ENCODE peak calls at places on chromosome 4, in seven cellular contexts. L is adipocyte, M is DND-41, X is HCT116, E is endodermal cell, T is lung, P is aorta. H is an unnamed sample.

GRCh38 chr4:31682796-31683195 is 962.6 kb downstream of the PCDH7 start:
- DNase-seq in L (no peak), M (no peak), X (no peak), E (no peak), T (no peak), P (no peak), H (no peak)

GRCh38 chr4:95981591-95981990 is 141.7 kb downstream of the PDHA2 start:
- DNase-seq in L (no peak), M (no peak), X (no peak), E (no peak), T (no peak), P (no peak), H (no peak)

GRCh38 chr4:53706422-53707032 is 115.2 kb upstream of the LNX1 start:
- DNase-seq in L (peak; percentile 89), M (no peak), X (peak; percentile 34), E (peak; percentile 56), T (no peak), P (no peak), H (no peak)

GRCh38 chr4:127219247-127219646 is 413.5 kb upstream of the INTU start:
- DNase-seq in L (peak; percentile 57), M (no peak), X (no peak), E (no peak), T (no peak), P (no peak), H (no peak)

GRCh38 chr4:36111180-36111579 is 133.1 kb downstream of the ARAP2 start:
- DNase-seq in L (no peak), M (no peak), X (no peak), E (no peak), T (no peak), P (no peak), H (no peak)

GRCh38 chr4:1409079-1409805 is 3.0 kb upstream of the NKX1-1 start:
- DNase-seq in L (no peak), M (no peak), X (no peak), E (no peak), T (no peak), P (no peak), H (no peak)

GRCh38 chr4:136400829-136401228 is 1131.5 kb downstream of the PCDH18 start:
- DNase-seq in L (no peak), M (no peak), X (no peak), E (no peak), T (no peak), P (no peak), H (no peak)

GRCh38 chr4:2484993-2485392 is 16.1 kb downstream of the RNF4 start:
- DNase-seq in L (peak; percentile 37), M (no peak), X (no peak), E (peak; percentile 60), T (peak; percentile 73), P (peak; percentile 89), H (peak; percentile 65)

GRCh38 chr4:123102897-123103489 is 180.6 kb upstream of the NUDT6 start:
- DNase-seq in L (peak; percentile 77), M (no peak), X (peak; percentile 19), E (no peak), T (no peak), P (no peak), H (peak; percentile 20)

GRCh38 chr4:14155803-14156202 is 528.3 kb upstream of the BOD1L1 start:
- DNase-seq in L (no peak), M (no peak), X (no peak), E (no peak), T (no peak), P (no peak), H (no peak)

GRCh38 chr4:8015512-8015911 is 75.9 kb upstream of the AFAP1 start:
- DNase-seq in L (peak; percentile 43), M (no peak), X (no peak), E (no peak), T (no peak), P (no peak), H (no peak)

GRCh38 chr4:141081921-141082381 is 51.3 kb downstream of the RNF150 start:
- DNase-seq in L (peak; percentile 62), M (no peak), X (no peak), E (no peak), T (no peak), P (no peak), H (no peak)

GRCh38 chr4:2256781-2257191 is 5.1 kb downstream of the MXD4 start:
- DNase-seq in L (no peak), M (peak; percentile 3), X (no peak), E (peak; percentile 44), T (peak; percentile 35), P (peak; percentile 74), H (no peak)

GRCh38 chr4:76756416-76756815 is 141.5 kb downstream of the SOWAHB start:
- DNase-seq in L (no peak), M (no peak), X (no peak), E (no peak), T (no peak), P (no peak), H (no peak)

GRCh38 chr4:25814737-25815136 is 48.1 kb downstream of the SEL1L3 start:
- DNase-seq in L (no peak), M (no peak), X (no peak), E (no peak), T (no peak), P (no peak), H (no peak)

GRCh38 chr4:119518230-119518892 is 110.2 kb downstream of the PDE5A start:
- DNase-seq in L (no peak), M (no peak), X (no peak), E (no peak), T (no peak), P (no peak), H (no peak)
- H3K36me3 ChIP-seq in L (peaks cover 36% of the 10 kb centered on the region), M (peaks cover 51% of the 10 kb centered on the region), X (peaks cover 2% of the 10 kb centered on the region), E (peaks cover 57% of the 10 kb centered on the region), T (peaks cover 5% of the 10 kb centered on the region), P (no peaks in the 10 kb centered on the region), H (peaks cover 33% of the 10 kb centered on the region)

GRCh38 chr4:184848510-184848909 is 22.7 kb upstream of the ACSL1 start:
- DNase-seq in L (no peak), M (no peak), X (no peak), E (no peak), T (no peak), P (no peak), H (no peak)
- H3K4me1 ChIP-seq in L (peaks cover 32% of the 10 kb centered on the region), M (no peaks in the 10 kb centered on the region), X (no peaks in the 10 kb centered on the region), E (no peaks in the 10 kb centered on the region), T (no peaks in the 10 kb centered on the region), P (no peaks in the 10 kb centered on the region), H (no peaks in the 10 kb centered on the region)

GRCh38 chr4:55087930-55088293 is 37.5 kb downstream of the KDR start:
- DNase-seq in L (no peak), M (no peak), X (no peak), E (no peak), T (no peak), P (no peak), H (no peak)

GRCh38 chr4:55089922-55090321 is 35.5 kb downstream of the KDR start:
- DNase-seq in L (no peak), M (no peak), X (no peak), E (no peak), T (no peak), P (no peak), H (no peak)

GRCh38 chr4:55087016-55087929 is 38.1 kb downstream of the KDR start:
- DNase-seq in L (peak; percentile 10), M (no peak), X (no peak), E (no peak), T (no peak), P (no peak), H (no peak)

GRCh38 chr4:55083771-55084170 is 41.6 kb downstream of the KDR start:
- DNase-seq in L (no peak), M (no peak), X (no peak), E (no peak), T (no peak), P (no peak), H (no peak)

GRCh38 chr4:55086561-55086960 is 38.8 kb downstream of the KDR start:
- DNase-seq in L (no peak), M (no peak), X (no peak), E (no peak), T (no peak), P (no peak), H (no peak)
- H3K36me3 ChIP-seq in L (no peaks in the 10 kb centered on the region), M (no peaks in the 10 kb centered on the region), X (no peaks in the 10 kb centered on the region), E (peaks cover 3% of the 10 kb centered on the region), T (peaks cover 6% of the 10 kb centered on the region), P (no peaks in the 10 kb centered on the region), H (no peaks in the 10 kb centered on the region)

DNA sequence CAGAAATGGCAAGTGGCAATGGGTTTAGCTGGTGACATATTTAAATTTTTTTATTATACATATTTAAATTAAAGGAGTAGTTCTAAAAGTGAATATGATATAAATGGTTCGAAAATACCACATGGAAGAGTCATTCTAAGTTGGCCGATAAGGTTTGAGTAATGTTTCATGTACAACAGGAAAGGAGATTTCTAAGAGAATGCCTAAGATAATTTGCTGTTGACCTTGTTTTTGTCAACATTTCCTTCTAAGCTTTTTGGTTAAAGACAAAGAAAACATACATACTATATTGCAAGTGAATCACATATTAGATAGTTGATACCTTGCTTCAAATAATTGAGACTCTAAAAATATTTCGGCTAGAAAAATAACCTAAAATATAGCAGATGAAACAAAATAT is 526.6 kb upstream of the SLIT2 start:
- DNase-seq in L (peak; percentile 31), M (no peak), X (no peak), E (no peak), T (no peak), P (no peak), H (no peak)
- H3K4me1 ChIP-seq in L (no peaks in the 10 kb centered on the region), M (peaks cover 42% of the 10 kb centered on the region), X (no peaks in the 10 kb centered on the region), E (peaks cover 4% of the 10 kb centered on the region), T (no peaks in the 10 kb centered on the region), P (no peaks in the 10 kb centered on the region), H (no peaks in the 10 kb centered on the region)

GRCh38 chr4:86993909-86994672 is 59.3 kb downstream of the AFF1 start:
- DNase-seq in L (no peak), M (no peak), X (no peak), E (no peak), T (no peak), P (no peak), H (no peak)

GRCh38 chr4:86990510-86990909 is 55.7 kb downstream of the AFF1 start:
- DNase-seq in L (no peak), M (no peak), X (no peak), E (no peak), T (no peak), P (no peak), H (no peak)

GRCh38 chr4:86991998-86992397 is 57.2 kb downstream of the AFF1 start:
- DNase-seq in L (no peak), M (no peak), X (no peak), E (no peak), T (no peak), P (no peak), H (no peak)
- H3K36me3 ChIP-seq in L (peaks cover 5% of the 10 kb centered on the region), M (peaks cover 4% of the 10 kb centered on the region), X (no peaks in the 10 kb centered on the region), E (no peaks in the 10 kb centered on the region), T (no peaks in the 10 kb centered on the region), P (no peaks in the 10 kb centered on the region), H (no peaks in the 10 kb centered on the region)

GRCh38 chr4:39635023-39635422 is 3.6 kb downstream of the SMIM14 start:
- DNase-seq in L (peak; percentile 24), M (no peak), X (no peak), E (peak; percentile 77), T (peak; percentile 63), P (no peak), H (no peak)
- H3K4me1 ChIP-seq in L (peaks cover 28% of the 10 kb centered on the region), M (peaks cover 36% of the 10 kb centered on the region), X (peaks cover 14% of the 10 kb centered on the region), E (no peaks in the 10 kb centered on the region), T (peaks cover 7% of the 10 kb centered on the region), P (no peaks in the 10 kb centered on the region), H (peaks cover 28% of the 10 kb centered on the region)

H was measured in CD4-positive, CD25-positive, alpha-beta regulatory T cell.